ENCODE peak calls at places on chromosomes 11 and 22, in seven cellular contexts. O, K, D, S, M, W and X are unnamed samples.

GRCh38 chr11:73414977-73415492 is 38.8 kb downstream of the RELT start:
- DNase-seq in D (no peak), S (peak; percentile 28), W (no peak), K (no peak), M (no peak), O (no peak), X (no peak)

GRCh38 chr11:112050721-112051120 is 23.1 kb downstream of the PIH1D2 start:
- DNase-seq in W (no peak), M (no peak), D (no peak), O (no peak), S (peak; percentile 36), K (no peak), X (no peak)

GRCh38 chr11:77046060-77046501 is 11.9 kb downstream of the B3GNT6 start:
- DNase-seq in D (no peak), M (peak; percentile 55), K (peak; percentile 77), S (peak; percentile 47), W (peak; percentile 74), O (peak; percentile 29), X (peak; percentile 72)

GRCh38 chr11:83071641-83072591 is at the start of gene RAB30:
- DNase-seq in W (peak; percentile 98), M (peak; percentile 84), D (peak; percentile 98), K (peak; percentile 86), S (peak; percentile 99), O (peak; percentile 87), X (peak; percentile 98)

GRCh38 chr22:23285734-23286133 is 105.4 kb downstream of the BCR start:
- DNase-seq in O (no peak), S (no peak), D (no peak), K (no peak), W (no peak), M (no peak), X (no peak)

GRCh38 chr11:95092549-95093324 is 3.1 kb downstream of the ENDOD1 start:
- DNase-seq in W (peak; percentile 83), S (peak; percentile 49), O (no peak), K (no peak), D (no peak), M (no peak), X (peak; percentile 65)

GRCh38 chr22:19138217-19139000 is 6.0 kb downstream of the ESS2 start:
- DNase-seq in M (no peak), K (no peak), O (no peak), D (no peak), S (no peak), W (no peak), X (no peak)

GRCh38 chr22:49963647-49964026 is 3.1 kb downstream of the PIM3 start:
- DNase-seq in D (no peak), O (peak; percentile 15), W (peak; percentile 70), K (no peak), M (no peak), S (no peak), X (no peak)

GRCh38 chr11:2928605-2929510 is at the start of gene PHLDA2:
- DNase-seq in O (peak; percentile 60), W (peak; percentile 73), M (peak; percentile 49), S (peak; percentile 54), D (peak; percentile 53), K (peak; percentile 46), X (peak; percentile 76)

GRCh38 chr22:26188341-26188740 is 19.1 kb downstream of the SEZ6L start:
- DNase-seq in K (no peak), S (no peak), O (no peak), W (no peak), D (no peak), M (no peak), X (no peak)

GRCh38 chr11:41868606-41869005 is 409.2 kb upstream of the LRRC4C start:
- DNase-seq in O (no peak), S (no peak), K (no peak), W (no peak), M (no peak), D (no peak), X (no peak)

GRCh38 chr11:84383571-84383970 is 1097.4 kb upstream of the CCDC90B start:
- DNase-seq in W (no peak), O (no peak), M (no peak), D (no peak), S (no peak), K (no peak), X (no peak)

GRCh38 chr22:50101870-50102565 is 12.2 kb downstream of the MOV10L1 start:
- DNase-seq in S (peak; percentile 52), D (no peak), W (no peak), O (no peak), K (no peak), M (no peak), X (no peak)

GRCh38 chr11:108780119-108780518 is 115.2 kb downstream of the DDX10 start:
- DNase-seq in M (no peak), O (no peak), S (no peak), D (no peak), W (no peak), K (no peak), X (no peak)

GRCh38 chr22:27195104-27195503 is 537.7 kb downstream of the MIAT start:
- DNase-seq in W (peak; percentile 30), O (peak; percentile 53), S (no peak), K (no peak), M (no peak), D (peak; percentile 53), X (no peak)

GRCh38 chr11:32164836-32165235 is 74.0 kb downstream of the RCN1 start:
- DNase-seq in S (no peak), W (no peak), O (no peak), M (no peak), D (no peak), K (no peak), X (no peak)

GRCh38 chr11:121291896-121292502 is 572 bp upstream of the SC5D start:
- DNase-seq in W (no peak), M (no peak), S (peak; percentile 52), O (no peak), D (no peak), K (peak; percentile 6), X (no peak)

GRCh38 chr11:123434911-123435310 is 4.8 kb downstream of the GRAMD1B start:
- DNase-seq in O (no peak), S (no peak), M (no peak), K (no peak), W (no peak), D (no peak), X (no peak)

GRCh38 chr11:121198491-121198890 is 94.1 kb upstream of the SC5D start:
- DNase-seq in W (no peak), K (no peak), D (no peak), S (no peak), M (no peak), O (no peak), X (no peak)

DNA sequence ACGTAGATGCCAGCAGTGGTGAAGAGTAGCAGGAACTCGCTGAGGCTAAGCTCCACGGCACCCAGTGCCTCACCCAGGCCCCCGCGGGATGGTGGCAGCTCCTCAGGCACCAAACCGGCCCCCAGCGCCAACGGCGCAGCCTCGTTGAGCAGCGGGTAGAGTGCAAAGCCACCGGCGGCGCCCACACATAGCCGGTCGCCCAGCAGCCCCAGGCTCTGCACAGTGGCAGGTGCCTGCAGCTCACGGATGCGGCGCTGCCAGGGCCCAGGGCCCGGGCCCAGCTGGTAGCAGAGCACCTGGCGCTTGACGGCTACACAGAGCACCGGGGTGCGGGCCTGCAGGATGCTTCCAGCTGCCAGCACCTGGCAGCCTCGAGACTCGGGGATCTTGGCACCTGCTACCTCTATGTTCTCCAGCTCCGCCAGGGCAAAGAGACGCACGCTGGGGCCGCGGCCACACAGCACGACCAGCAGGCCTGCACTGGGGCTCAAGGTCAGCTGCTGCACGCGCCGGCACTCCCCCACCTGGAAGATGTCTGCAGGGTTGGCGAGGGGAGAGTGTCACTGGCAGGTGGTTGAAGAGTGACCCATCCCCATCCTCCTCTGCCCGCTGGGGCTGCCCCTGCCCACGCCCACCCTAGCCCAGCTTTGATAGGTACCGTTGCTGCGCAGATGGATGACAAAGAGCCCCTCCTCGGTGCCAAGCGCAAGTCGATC is 14.8 kb downstream of the CDC42BPG start:
- DNase-seq in O (no peak), K (no peak), D (no peak), W (no peak), M (no peak), S (no peak), X (no peak)
- TF ChIP-seq CTCF in O (no peak), K (no peak), D (no peak), W (no peak), M (no peak), S (no peak), X (no peak)

DNA sequence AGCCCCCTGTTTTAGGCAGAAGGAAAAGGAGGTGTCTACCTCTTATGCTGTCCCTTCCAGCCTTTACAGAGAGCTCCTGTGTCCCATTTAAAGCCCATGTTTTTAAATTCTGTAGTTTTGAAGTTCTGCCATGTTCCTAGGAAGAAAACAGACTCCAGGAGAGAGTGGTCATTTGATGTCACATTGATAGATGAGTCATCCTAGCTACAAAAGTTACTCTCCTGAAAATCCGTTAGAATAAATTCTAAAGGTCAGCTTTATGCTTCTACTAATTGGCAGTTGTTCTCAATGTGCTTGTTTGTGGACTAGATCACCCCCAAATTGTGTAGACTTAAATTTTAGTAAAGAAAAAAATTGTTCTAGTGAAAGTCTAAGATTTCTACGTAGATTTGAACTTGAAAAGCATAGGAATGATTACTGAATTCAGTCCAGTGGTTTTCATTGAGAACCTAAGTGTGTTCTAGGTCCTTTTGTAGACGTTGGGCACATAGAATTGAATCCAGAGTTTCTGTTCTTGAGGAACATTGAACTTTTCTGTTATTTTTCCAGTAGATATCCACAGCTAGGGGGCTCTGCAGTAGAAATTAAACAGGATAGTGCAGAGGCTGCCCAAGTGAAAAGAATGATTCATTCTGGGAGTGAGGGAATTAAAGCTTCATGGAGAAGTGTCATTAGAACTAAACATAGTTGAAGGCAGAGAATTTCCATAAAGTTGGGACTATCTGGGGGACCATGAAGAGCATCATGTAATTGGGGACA is 140.6 kb upstream of the RASSF10 start:
- DNase-seq in D (no peak), W (no peak), K (no peak), S (no peak), M (no peak), O (no peak), X (no peak)
- TF ChIP-seq CTCF in D (peak; percentile 23), W (no peak), K (no peak), S (no peak), M (no peak), O (no peak), X (no peak)

DNA sequence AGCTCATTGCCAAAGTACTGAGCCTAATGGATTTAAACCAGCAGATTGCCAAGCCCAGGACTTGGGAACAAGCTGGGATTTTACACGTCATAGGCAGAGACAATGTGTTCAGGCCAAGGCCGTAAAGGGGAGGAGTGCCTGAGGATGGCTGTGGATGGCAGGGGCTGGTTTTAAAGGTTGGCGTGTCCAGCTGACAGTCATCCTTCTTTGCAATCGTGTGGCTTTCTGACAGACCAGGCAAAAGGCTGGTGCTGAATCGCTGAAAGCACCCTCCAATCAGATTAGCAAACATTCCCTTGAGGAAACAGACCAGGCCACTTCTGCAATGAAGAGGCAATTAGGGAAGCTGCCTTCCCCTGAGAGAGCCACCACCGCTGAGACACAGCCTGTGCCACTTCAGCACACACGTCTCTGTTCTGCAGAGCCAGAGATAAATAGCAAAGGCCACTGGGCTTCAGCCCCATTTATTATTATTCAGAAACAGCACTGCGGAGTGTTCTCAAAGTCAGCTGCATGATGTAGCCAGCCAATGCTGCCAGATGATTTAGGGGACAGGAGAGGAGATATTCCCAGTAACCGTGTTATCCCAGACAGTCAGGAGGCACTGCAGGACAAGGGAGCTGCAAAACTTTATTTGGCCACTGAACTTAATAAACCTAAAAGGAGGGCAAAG is 54.2 kb upstream of the CSNK2A3 start:
- DNase-seq in M (no peak), W (no peak), S (no peak), K (no peak), D (no peak), O (no peak), X (no peak)
- TF ChIP-seq CTCF in M (no peak), W (no peak), S (no peak), K (no peak), D (no peak), O (no peak), X (no peak)

GRCh38 chr11:10952872-10953271 is 95.0 kb upstream of the ZBED5 start:
- DNase-seq in D (no peak), M (no peak), W (no peak), S (no peak), O (no peak), K (no peak), X (no peak)

GRCh38 chr11:10954184-10954583 is 96.3 kb upstream of the ZBED5 start:
- DNase-seq in D (no peak), S (no peak), W (no peak), K (no peak), O (no peak), M (no peak), X (no peak)
- TF ChIP-seq CTCF in D (no peak), S (no peak), W (no peak), K (no peak), O (no peak), M (no peak), X (no peak)